ENCODE peak calls at places on chromosomes 11 and 22, in five cellular contexts. M, Q, E, R and Y are unnamed samples.

GRCh38 chr11:74681686-74682651 is 49.3 kb downstream of the CHRDL2 start:
- DNase-seq in M (no peak), Q (no peak), R (no peak), E (peak), Y (no peak)

GRCh38 chr22:29987143-29987542 is 93.1 kb upstream of the HORMAD2 start:
- DNase-seq in M (no peak), R (no peak), Q (no peak), E (peak), Y (no peak)

GRCh38 chr11:102323542-102324261 is 6.4 kb downstream of the BIRC3 start:
- DNase-seq in R (peak), M (no peak), Q (no peak), E (no peak), Y (no peak)

GRCh38 chr11:10592331-10592730 is 23.9 kb upstream of the LYVE1 start:
- DNase-seq in R (peak), M (no peak), E (no peak), Q (no peak), Y (no peak)

GRCh38 chr22:22587577-22588188 is 28.6 kb upstream of the PRAME start:
- DNase-seq in E (no peak), M (no peak), R (no peak), Q (no peak), Y (no peak)

GRCh38 chr11:75720639-75721038 is 3.0 kb downstream of the MOGAT2 start:
- DNase-seq in E (no peak), Q (no peak), R (no peak), M (no peak), Y (no peak)

GRCh38 chr11:114192841-114193389 is 103.3 kb upstream of the NNMT start:
- DNase-seq in R (peak), M (no peak), E (no peak), Q (no peak), Y (no peak)

GRCh38 chr22:50699754-50700386 is 27.2 kb downstream of the SHANK3 start:
- DNase-seq in R (no peak), E (no peak), M (no peak), Q (no peak), Y (no peak)

GRCh38 chr11:67372232-67372992 is 986 bp downstream of the CLCF1 start:
- DNase-seq in Q (no peak), R (no peak), M (peak), E (no peak), Y (no peak)